ENCODE peak calls at places on chromosomes 12 and 14, in five cellular contexts. K, O, M, P and D are unnamed samples.

GRCh38 chr12:95815635-95816212 is 25.2 kb upstream of the NTN4 start:
- DNase-seq in O (peak), K (no peak), M (no peak), P (peak), D (no peak)

GRCh38 chr12:56160160-56160763 is 2.1 kb downstream of the MYL6 start:
- DNase-seq in O (no peak), P (no peak), M (no peak), K (peak), D (no peak)

GRCh38 chr14:30553311-30553989 is 5.5 kb upstream of the G2E3 start:
- DNase-seq in O (no peak), M (no peak), P (no peak), K (peak), D (peak)

GRCh38 chr12:117114784-117115183 is 15.6 kb upstream of the TESC start:
- DNase-seq in P (no peak), O (peak), M (no peak), K (no peak), D (no peak)

GRCh38 chr12:41981758-41982157 is 162.9 kb downstream of the GXYLT1 start:
- DNase-seq in P (no peak), K (no peak), O (no peak), M (no peak), D (no peak)

GRCh38 chr14:75294649-75295033 is 16.0 kb downstream of the FOS start:
- DNase-seq in M (no peak), P (no peak), K (no peak), O (no peak), D (no peak)

GRCh38 chr14:99792551-99793212 is 531 bp upstream of the EML1 start:
- DNase-seq in O (no peak), P (no peak), M (no peak), K (no peak), D (no peak)

GRCh38 chr12:124790650-124791400 is 72.8 kb downstream of the SCARB1 start:
- DNase-seq in O (no peak), M (no peak), P (no peak), K (no peak), D (no peak)

GRCh38 chr14:61153436-61153835 is 127.7 kb downstream of the TMEM30B start:
- DNase-seq in M (no peak), O (no peak), P (no peak), K (no peak), D (no peak)

GRCh38 chr12:3607039-3607719 is 116.2 kb downstream of the PRMT8 start:
- DNase-seq in M (no peak), K (no peak), P (no peak), O (no peak), D (no peak)

GRCh38 chr12:78863482-78864427 is 819 bp upstream of the SYT1 start:
- DNase-seq in K (no peak), M (no peak), P (peak), O (peak), D (peak)

GRCh38 chr12:467591-467990 is 7.9 kb downstream of the B4GALNT3 start:
- DNase-seq in P (no peak), O (no peak), K (no peak), M (no peak), D (no peak)

GRCh38 chr12:9123741-9124140 is 8.0 kb upstream of the A2M start:
- DNase-seq in O (no peak), P (no peak), M (no peak), K (no peak), D (no peak)

GRCh38 chr14:53533384-53533975 is 380.4 kb upstream of the DDHD1 start:
- DNase-seq in O (no peak), M (no peak), P (no peak), K (no peak), D (no peak)

GRCh38 chr12:85016423-85016822 is 19.7 kb downstream of the TSPAN19 start:
- DNase-seq in O (no peak), P (no peak), M (peak), K (no peak), D (peak)

GRCh38 chr14:104080557-104081492 is 4.7 kb upstream of the ASPG start:
- DNase-seq in P (peak), K (no peak), M (no peak), O (no peak), D (no peak)

GRCh38 chr14:26855051-26855753 is 257.4 kb upstream of the NOVA1 start:
- DNase-seq in O (no peak), K (no peak), M (no peak), P (no peak), D (no peak)

GRCh38 chr14:61756135-61756534 is 6.1 kb upstream of the SNAPC1 start:
- DNase-seq in K (no peak), O (no peak), M (no peak), P (no peak), D (no peak)

GRCh38 chr14:96225745-96226151 is 21.1 kb downstream of the BDKRB2 start:
- DNase-seq in M (no peak), O (no peak), K (no peak), P (no peak), D (peak)

GRCh38 chr14:37585101-37585479 is 10.0 kb downstream of the FOXA1 start:
- DNase-seq in O (peak), P (peak), K (no peak), M (no peak), D (no peak)

GRCh38 chr14:87772854-87773253 is 220.1 kb downstream of the GALC start:
- DNase-seq in P (no peak), O (no peak), K (no peak), M (no peak), D (no peak)

GRCh38 chr12:52969828-52970569 is 21.1 kb downstream of the KRT18 start:
- DNase-seq in M (no peak), P (no peak), K (no peak), O (peak), D (no peak)

GRCh38 chr14:39228509-39229221 is 5.0 kb upstream of the MIA2 start:
- DNase-seq in K (no peak), P (no peak), O (no peak), M (no peak), D (no peak)

GRCh38 chr12:123269980-123270379 is 1.7 kb downstream of the CDK2AP1 start:
- DNase-seq in K (no peak), P (no peak), M (no peak), O (peak), D (no peak)

GRCh38 chr12:4809449-4810218 is 89.4 kb downstream of the GALNT8 start:
- DNase-seq in K (peak), O (no peak), P (no peak), M (no peak), D (no peak)

GRCh38 chr12:105803292-105803691 is 335.5 kb downstream of the NUAK1 start:
- DNase-seq in K (no peak), P (no peak), O (peak), M (no peak), D (no peak)

GRCh38 chr14:52342849-52343606 is 28.9 kb downstream of the PTGER2 start:
- DNase-seq in O (no peak), K (no peak), P (no peak), M (no peak), D (no peak)

GRCh38 chr12:124152733-124153132 is 142.2 kb upstream of the RFLNA start:
- DNase-seq in K (no peak), P (no peak), O (no peak), M (no peak), D (no peak)

GRCh38 chr14:104393199-104393897 is 186.2 kb upstream of the C14orf180 start:
- DNase-seq in P (no peak), O (no peak), K (no peak), M (no peak), D (no peak)

GRCh38 chr12:116916714-116917114 is 6.0 kb downstream of the FBXW8 start:
- DNase-seq in P (no peak), O (peak), M (peak), K (peak), D (peak)

GRCh38 chr12:58046281-58046680 is 104.9 kb downstream of the ATP23 start:
- DNase-seq in P (no peak), M (no peak), O (no peak), K (no peak), D (no peak)

GRCh38 chr12:119235352-119235751 is 56.6 kb downstream of the HSPB8 start:
- DNase-seq in P (no peak), O (no peak), K (no peak), M (no peak), D (no peak)